ENCODE peak calls at places on chromosomes 13 and 19, in six cellular contexts. One of them, this sample, is unnamed.

GRCh38 chr13:45950343-45950995 is 98.9 kb upstream of the SIAH3 start:
- DNase-seq in H1: no peak
- DNase-seq in H9: no peak
- DNase-seq in neuronal stem cell: no peak
- DNase-seq in mesendoderm: no peak
- DNase-seq in IMR-90: peak; percentile 26
- DNase-seq in this sample: no peak

GRCh38 chr13:35876601-35877000 is 254.6 kb downstream of the DCLK1 start:
- DNase-seq in H1: no peak
- DNase-seq in H9: no peak
- DNase-seq in neuronal stem cell: no peak
- DNase-seq in mesendoderm: no peak
- DNase-seq in IMR-90: no peak
- DNase-seq in this sample: no peak

GRCh38 chr19:35879770-35880317 is 11.5 kb downstream of the APLP1 start:
- DNase-seq in H1: peak; percentile 64
- DNase-seq in H9: peak; percentile 94
- DNase-seq in neuronal stem cell: peak; percentile 90
- DNase-seq in mesendoderm: peak; percentile 93
- DNase-seq in IMR-90: peak; percentile 89
- DNase-seq in this sample: peak; percentile 88

GRCh38 chr13:94658926-94659649 is 53.3 kb downstream of the SOX21 start:
- DNase-seq in H1: no peak
- DNase-seq in H9: no peak
- DNase-seq in neuronal stem cell: no peak
- DNase-seq in mesendoderm: peak; percentile 42
- DNase-seq in IMR-90: no peak
- DNase-seq in this sample: no peak

GRCh38 chr19:50258918-50259372 is 55.5 kb downstream of the MYH14 start:
- DNase-seq in H1: peak; percentile 36
- DNase-seq in H9: peak; percentile 80
- DNase-seq in neuronal stem cell: no peak
- DNase-seq in mesendoderm: peak; percentile 60
- DNase-seq in IMR-90: no peak
- DNase-seq in this sample: no peak

GRCh38 chr13:74026753-74027152 is 107.5 kb downstream of the KLF12 start:
- DNase-seq in H1: no peak
- DNase-seq in H9: peak; percentile 81
- DNase-seq in neuronal stem cell: no peak
- DNase-seq in mesendoderm: peak; percentile 96
- DNase-seq in IMR-90: peak; percentile 37
- DNase-seq in this sample: no peak

GRCh38 chr19:48806818-48807589 is 3.8 kb downstream of the BCAT2 start:
- DNase-seq in H1: no peak
- DNase-seq in H9: peak; percentile 66
- DNase-seq in neuronal stem cell: peak; percentile 68
- DNase-seq in mesendoderm: peak; percentile 54
- DNase-seq in IMR-90: peak; percentile 39
- DNase-seq in this sample: no peak

GRCh38 chr19:45663800-45664199 is 4.2 kb upstream of the GIPR start:
- DNase-seq in H1: no peak
- DNase-seq in H9: no peak
- DNase-seq in neuronal stem cell: no peak
- DNase-seq in mesendoderm: peak; percentile 39
- DNase-seq in IMR-90: no peak
- DNase-seq in this sample: no peak

GRCh38 chr19:871446-872265 is 12.2 kb downstream of the CFD start:
- DNase-seq in H1: no peak
- DNase-seq in H9: peak; percentile 77
- DNase-seq in neuronal stem cell: no peak
- DNase-seq in mesendoderm: peak; percentile 87
- DNase-seq in IMR-90: peak; percentile 31
- DNase-seq in this sample: no peak

GRCh38 chr19:47274891-47275865 is 493 bp downstream of the INAFM1 start:
- DNase-seq in H1: no peak
- DNase-seq in H9: no peak
- DNase-seq in neuronal stem cell: no peak
- DNase-seq in mesendoderm: no peak
- DNase-seq in IMR-90: no peak
- DNase-seq in this sample: no peak

DNA sequence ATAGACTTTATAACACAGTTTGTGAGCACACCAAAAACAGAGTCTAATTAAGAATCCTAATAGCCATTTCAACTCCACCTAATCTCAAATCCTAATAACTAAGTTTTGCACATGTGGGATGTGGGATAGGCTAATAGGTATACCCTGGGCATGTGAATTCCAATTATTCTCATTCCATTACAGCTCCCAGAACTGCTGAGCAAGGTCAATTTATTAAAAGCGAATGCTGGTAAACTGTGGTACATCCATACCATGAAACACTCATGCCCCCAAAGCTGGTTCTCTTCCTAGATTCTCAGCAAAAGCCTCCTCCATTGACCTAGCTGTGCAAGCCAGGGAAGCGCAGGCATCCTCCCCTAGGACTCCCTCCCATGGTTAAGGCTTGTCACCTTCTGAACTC is 113.8 kb downstream of the USP12 start:
- DNase-seq in H1: no peak
- DNase-seq in H9: no peak
- DNase-seq in neuronal stem cell: no peak
- DNase-seq in mesendoderm: no peak
- DNase-seq in IMR-90: no peak
- DNase-seq in this sample: no peak
- H2BK120ac ChIP-seq in H1: no peak overlapping the region
- H2BK120ac ChIP-seq in H9: no peak overlapping the region
- H2BK120ac ChIP-seq in neuronal stem cell: no peak overlapping the region
- H2BK120ac ChIP-seq in mesendoderm: no peak overlapping the region
- H2BK120ac ChIP-seq in IMR-90: no peak overlapping the region
- H2BK120ac ChIP-seq in this sample: no peak overlapping the region

GRCh38 chr13:48532473-48533206 is at the start of gene RCBTB2:
- DNase-seq in H1: peak; percentile 97
- DNase-seq in H9: peak; percentile 99
- DNase-seq in neuronal stem cell: peak; percentile 97
- DNase-seq in mesendoderm: peak; percentile 99
- DNase-seq in IMR-90: peak; percentile 96
- DNase-seq in this sample: peak; percentile 100
- H2BK120ac ChIP-seq in H1: no peak within 1 kb of the TSS
- H2BK120ac ChIP-seq in H9: no peak within 1 kb of the TSS
- H2BK120ac ChIP-seq in neuronal stem cell: peak within 1 kb of the TSS; percentile 62
- H2BK120ac ChIP-seq in mesendoderm: no peak within 1 kb of the TSS
- H2BK120ac ChIP-seq in IMR-90: peak within 1 kb of the TSS; percentile 86
- H2BK120ac ChIP-seq in this sample: peak within 1 kb of the TSS; percentile 81

DNA sequence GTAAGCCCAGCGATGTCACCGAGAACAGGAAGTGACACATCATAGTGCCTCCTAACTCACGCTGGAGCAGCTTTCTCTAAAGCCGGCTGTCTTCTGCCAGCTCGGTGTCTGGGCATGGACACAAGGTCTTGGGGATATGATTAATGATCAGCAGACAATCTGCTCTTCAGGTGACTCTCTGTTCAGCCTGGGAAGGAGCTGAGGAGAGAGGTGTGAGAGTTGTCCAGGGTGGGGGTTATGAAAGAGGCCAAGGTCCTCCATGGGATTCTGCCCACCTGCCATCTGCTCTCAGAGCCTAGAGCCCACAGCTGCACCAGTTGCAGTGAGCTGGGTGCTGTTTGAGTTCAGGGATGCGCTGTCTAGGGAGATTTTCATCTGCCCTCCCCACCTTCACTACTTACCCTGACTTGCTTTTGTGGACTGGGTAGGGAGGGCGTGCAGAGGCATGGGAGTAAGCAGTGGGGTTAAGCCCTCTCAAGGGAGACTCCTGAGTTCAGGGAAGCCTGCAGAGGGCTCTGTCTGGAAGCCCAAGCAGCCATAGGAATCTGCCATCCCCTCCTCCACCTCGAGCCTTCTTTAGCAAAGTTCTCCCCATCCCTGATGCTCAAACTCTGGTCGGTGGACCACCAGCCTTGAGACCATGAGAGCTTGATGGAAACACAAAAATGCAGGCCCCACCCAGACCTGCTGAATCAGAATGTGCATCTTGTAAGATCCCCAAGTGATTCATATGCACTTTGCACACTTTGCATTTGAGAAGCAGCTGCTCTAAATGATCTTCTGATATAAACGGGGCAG is 539.7 kb downstream of the RFC3 start:
- DNase-seq in H1: no peak
- DNase-seq in H9: peak; percentile 28
- DNase-seq in neuronal stem cell: no peak
- DNase-seq in mesendoderm: peak; percentile 32
- DNase-seq in IMR-90: peak; percentile 79
- DNase-seq in this sample: no peak
- H2BK120ac ChIP-seq in H1: no peak overlapping the region
- H2BK120ac ChIP-seq in H9: no peak overlapping the region
- H2BK120ac ChIP-seq in neuronal stem cell: no peak overlapping the region
- H2BK120ac ChIP-seq in mesendoderm: no peak overlapping the region
- H2BK120ac ChIP-seq in IMR-90: peak overlapping the region; percentile 80
- H2BK120ac ChIP-seq in this sample: no peak overlapping the region

GRCh38 chr13:66048888-66049287 is 1181.2 kb downstream of the PCDH9 start:
- DNase-seq in H1: no peak
- DNase-seq in H9: no peak
- DNase-seq in neuronal stem cell: no peak
- DNase-seq in mesendoderm: no peak
- DNase-seq in IMR-90: peak; percentile 27
- DNase-seq in this sample: no peak
- H2BK120ac ChIP-seq in H1: no peak overlapping the region
- H2BK120ac ChIP-seq in H9: no peak overlapping the region
- H2BK120ac ChIP-seq in neuronal stem cell: no peak overlapping the region
- H2BK120ac ChIP-seq in mesendoderm: no peak overlapping the region
- H2BK120ac ChIP-seq in IMR-90: no peak overlapping the region
- H2BK120ac ChIP-seq in this sample: no peak overlapping the region

DNA sequence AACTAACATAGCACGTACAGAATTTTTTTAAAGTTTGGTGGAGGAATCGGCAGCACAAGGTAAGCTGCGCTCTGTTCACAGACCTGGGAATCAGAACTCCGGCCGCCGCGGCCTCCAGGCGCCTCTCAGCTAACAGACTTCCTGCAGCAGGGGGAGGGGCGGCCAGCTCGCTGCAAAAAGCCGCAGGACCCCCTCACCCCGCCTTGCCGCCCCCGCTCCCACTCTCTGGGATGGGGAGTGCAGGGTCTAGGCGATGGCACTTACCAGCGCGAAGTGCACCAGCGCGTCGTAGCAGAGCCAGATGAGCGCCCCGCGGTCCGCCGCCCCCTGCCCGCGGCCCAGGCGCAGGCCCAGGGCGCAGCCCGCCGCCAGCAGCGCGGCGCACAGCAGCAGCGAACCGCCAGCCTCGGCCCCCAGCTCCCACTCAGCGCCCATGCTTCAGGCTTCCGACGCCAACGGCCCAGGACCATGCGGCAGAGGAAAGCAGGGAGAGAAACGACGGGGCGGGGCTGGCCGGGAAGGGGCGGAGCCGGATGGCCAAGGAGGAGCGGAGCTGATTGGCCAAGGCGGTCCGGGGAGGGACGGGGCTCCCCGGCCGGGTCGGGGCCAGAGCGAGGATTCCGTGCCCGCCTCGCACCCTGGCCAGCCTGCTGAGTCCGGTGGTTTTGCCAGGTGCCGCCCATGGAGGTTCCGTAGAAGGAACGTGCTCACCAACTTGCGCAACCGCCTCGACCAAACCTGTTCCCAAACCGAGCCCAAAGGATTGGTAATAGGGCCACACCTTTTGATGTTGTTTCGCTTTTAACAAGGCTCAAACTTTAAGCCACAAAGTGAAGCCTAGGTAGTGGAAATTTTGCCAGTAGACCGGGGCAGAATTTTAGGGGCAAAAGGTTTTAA is at the start of gene EBPL:
- DNase-seq in H1: peak; percentile 79
- DNase-seq in H9: peak; percentile 96
- DNase-seq in neuronal stem cell: peak; percentile 79
- DNase-seq in mesendoderm: peak; percentile 96
- DNase-seq in IMR-90: peak; percentile 86
- DNase-seq in this sample: peak; percentile 93
- H2BK120ac ChIP-seq in H1: no peak within 1 kb of the TSS
- H2BK120ac ChIP-seq in H9: no peak within 1 kb of the TSS
- H2BK120ac ChIP-seq in neuronal stem cell: no peak within 1 kb of the TSS
- H2BK120ac ChIP-seq in mesendoderm: peak within 1 kb of the TSS; percentile 13
- H2BK120ac ChIP-seq in IMR-90: peak within 1 kb of the TSS; percentile 93
- H2BK120ac ChIP-seq in this sample: no peak within 1 kb of the TSS

DNA sequence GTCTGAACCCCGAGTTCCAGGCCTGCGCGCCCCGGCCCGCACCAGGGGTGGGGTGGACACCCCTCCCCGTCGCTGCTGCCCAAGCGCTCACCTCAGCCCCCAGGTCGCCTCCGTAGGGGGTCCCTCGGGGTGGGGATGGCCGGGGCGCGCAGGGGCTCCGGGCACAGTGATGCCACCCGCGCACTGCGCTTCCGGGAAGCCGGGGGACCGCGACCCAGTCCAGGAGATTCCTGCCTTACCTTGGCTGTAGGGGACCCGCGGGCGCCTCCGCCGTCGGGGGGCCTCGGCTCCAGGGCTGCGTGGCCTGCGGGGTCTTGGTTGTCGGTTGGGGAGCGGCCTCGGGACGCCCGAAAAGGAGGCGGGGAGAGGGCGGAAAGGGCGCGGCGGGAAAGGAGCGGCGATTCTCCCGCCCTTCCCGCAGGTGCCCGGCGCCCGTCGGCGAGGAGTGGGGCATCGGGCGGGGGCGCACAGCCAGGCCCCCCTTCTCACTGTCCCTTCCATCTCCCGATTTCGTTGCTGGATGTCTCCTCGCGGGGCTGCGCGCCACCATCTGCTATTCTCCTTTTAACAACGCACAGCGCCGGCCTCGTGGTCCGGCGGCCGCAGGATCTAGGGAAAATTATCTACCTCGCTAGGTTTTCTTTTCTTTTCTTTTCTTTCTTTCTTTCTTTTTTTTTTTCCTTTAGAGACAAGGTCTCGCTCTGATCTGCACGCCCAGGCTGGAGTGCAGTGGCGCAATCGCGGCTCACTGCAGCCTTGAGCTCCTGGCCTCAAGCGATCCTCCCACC is at the start of gene KEAP1:
- DNase-seq in H1: no peak
- DNase-seq in H9: peak; percentile 55
- DNase-seq in neuronal stem cell: peak; percentile 50
- DNase-seq in mesendoderm: peak; percentile 70
- DNase-seq in IMR-90: no peak
- DNase-seq in this sample: peak; percentile 52
- H2BK120ac ChIP-seq in H1: peak within 1 kb of the TSS; percentile 72
- H2BK120ac ChIP-seq in H9: peak within 1 kb of the TSS; percentile 95
- H2BK120ac ChIP-seq in neuronal stem cell: peak within 1 kb of the TSS; percentile 96
- H2BK120ac ChIP-seq in mesendoderm: peak within 1 kb of the TSS; percentile 99
- H2BK120ac ChIP-seq in IMR-90: peak within 1 kb of the TSS; percentile 71
- H2BK120ac ChIP-seq in this sample: peak within 1 kb of the TSS; percentile 96

GRCh38 chr13:113974304-113975281 is 717 bp upstream of the C13orf46 start:
- DNase-seq in H1: no peak
- DNase-seq in H9: no peak
- DNase-seq in neuronal stem cell: no peak
- DNase-seq in mesendoderm: no peak
- DNase-seq in IMR-90: no peak
- DNase-seq in this sample: no peak
- H2BK120ac ChIP-seq in H1: no peak overlapping the region
- H2BK120ac ChIP-seq in H9: no peak overlapping the region
- H2BK120ac ChIP-seq in neuronal stem cell: no peak overlapping the region
- H2BK120ac ChIP-seq in mesendoderm: no peak overlapping the region
- H2BK120ac ChIP-seq in IMR-90: no peak overlapping the region
- H2BK120ac ChIP-seq in this sample: no peak overlapping the region